ENCODE peak calls at places on chromosomes 13 and 19, in five cellular contexts. One of them, this sample, is unnamed.

GRCh38 chr13:89925107-89925506 is 1422.4 kb upstream of the MIR17HG start:
- DNase-seq in CD4-positive, alpha-beta memory T cell: no peak
- DNase-seq in AG04450: no peak
- DNase-seq in cardiac muscle cell: peak; percentile 58
- DNase-seq in right atrium auricular region: no peak
- DNase-seq in this sample: no peak

GRCh38 chr19:49347835-49348234 is 12.6 kb downstream of the CD37 start:
- DNase-seq in CD4-positive, alpha-beta memory T cell: no peak
- DNase-seq in cardiac muscle cell: peak; percentile 55
- DNase-seq in AG04450: no peak
- DNase-seq in right atrium auricular region: no peak
- DNase-seq in this sample: no peak

GRCh38 chr13:52665325-52665724 is 12.7 kb downstream of the SUGT1 start:
- DNase-seq in right atrium auricular region: no peak
- DNase-seq in cardiac muscle cell: peak; percentile 9
- DNase-seq in CD4-positive, alpha-beta memory T cell: peak; percentile 14
- DNase-seq in AG04450: no peak
- DNase-seq in this sample: no peak

GRCh38 chr19:29273000-29273691 is 60.2 kb upstream of the UQCRFS1 start:
- DNase-seq in right atrium auricular region: peak; percentile 32
- DNase-seq in AG04450: no peak
- DNase-seq in cardiac muscle cell: no peak
- DNase-seq in CD4-positive, alpha-beta memory T cell: no peak
- DNase-seq in this sample: no peak

GRCh38 chr19:4059931-4060620 is 6.6 kb downstream of the ZBTB7A start:
- DNase-seq in cardiac muscle cell: no peak
- DNase-seq in AG04450: no peak
- DNase-seq in CD4-positive, alpha-beta memory T cell: peak; percentile 54
- DNase-seq in right atrium auricular region: no peak
- DNase-seq in this sample: no peak

GRCh38 chr19:1651061-1651547 is 1.3 kb downstream of the TCF3 start:
- DNase-seq in CD4-positive, alpha-beta memory T cell: peak; percentile 39
- DNase-seq in AG04450: no peak
- DNase-seq in cardiac muscle cell: peak; percentile 23
- DNase-seq in right atrium auricular region: no peak
- DNase-seq in this sample: no peak

GRCh38 chr13:40060318-40061007 is 405.0 kb downstream of the COG6 start:
- DNase-seq in cardiac muscle cell: no peak
- DNase-seq in AG04450: no peak
- DNase-seq in CD4-positive, alpha-beta memory T cell: no peak
- DNase-seq in right atrium auricular region: no peak
- DNase-seq in this sample: peak; percentile 98

GRCh38 chr13:20828540-20829364 is 55.0 kb upstream of the EEF1AKMT1 start:
- DNase-seq in AG04450: no peak
- DNase-seq in CD4-positive, alpha-beta memory T cell: peak; percentile 65
- DNase-seq in right atrium auricular region: no peak
- DNase-seq in cardiac muscle cell: peak; percentile 63
- DNase-seq in this sample: no peak

GRCh38 chr13:60230593-60230992 is 66.9 kb upstream of the DIAPH3 start:
- DNase-seq in AG04450: no peak
- DNase-seq in CD4-positive, alpha-beta memory T cell: no peak
- DNase-seq in cardiac muscle cell: peak; percentile 84
- DNase-seq in right atrium auricular region: no peak
- DNase-seq in this sample: no peak

GRCh38 chr13:39815345-39816111 is 160.1 kb downstream of the COG6 start:
- DNase-seq in cardiac muscle cell: peak; percentile 6
- DNase-seq in AG04450: no peak
- DNase-seq in CD4-positive, alpha-beta memory T cell: no peak
- DNase-seq in right atrium auricular region: no peak
- DNase-seq in this sample: no peak

GRCh38 chr19:14363203-14364097 is 17.8 kb upstream of the ADGRE5 start:
- DNase-seq in AG04450: no peak
- DNase-seq in cardiac muscle cell: peak; percentile 52
- DNase-seq in right atrium auricular region: peak; percentile 67
- DNase-seq in CD4-positive, alpha-beta memory T cell: no peak
- DNase-seq in this sample: no peak

GRCh38 chr13:28537149-28537548 is 42.2 kb upstream of the FLT1 start:
- DNase-seq in cardiac muscle cell: no peak
- DNase-seq in CD4-positive, alpha-beta memory T cell: no peak
- DNase-seq in right atrium auricular region: no peak
- DNase-seq in AG04450: no peak
- DNase-seq in this sample: peak; percentile 16

GRCh38 chr19:58166708-58167280 is 16.1 kb upstream of the ZNF274 start:
- DNase-seq in AG04450: no peak
- DNase-seq in CD4-positive, alpha-beta memory T cell: no peak
- DNase-seq in right atrium auricular region: no peak
- DNase-seq in cardiac muscle cell: no peak
- DNase-seq in this sample: no peak

GRCh38 chr13:30111810-30112209 is 195.5 kb downstream of the KATNAL1 start:
- DNase-seq in CD4-positive, alpha-beta memory T cell: no peak
- DNase-seq in AG04450: no peak
- DNase-seq in right atrium auricular region: no peak
- DNase-seq in cardiac muscle cell: no peak
- DNase-seq in this sample: no peak

GRCh38 chr19:13038306-13039210 is 43.3 kb downstream of the NFIX start:
- DNase-seq in CD4-positive, alpha-beta memory T cell: no peak
- DNase-seq in cardiac muscle cell: no peak
- DNase-seq in right atrium auricular region: no peak
- DNase-seq in AG04450: no peak
- DNase-seq in this sample: no peak

GRCh38 chr13:71864981-71865857 is 1.8 kb downstream of the DACH1 start:
- DNase-seq in right atrium auricular region: no peak
- DNase-seq in CD4-positive, alpha-beta memory T cell: no peak
- DNase-seq in cardiac muscle cell: peak; percentile 51
- DNase-seq in AG04450: no peak
- DNase-seq in this sample: no peak

GRCh38 chr13:49258097-49258796 is 10.5 kb downstream of the CDADC1 start:
- DNase-seq in right atrium auricular region: no peak
- DNase-seq in AG04450: no peak
- DNase-seq in cardiac muscle cell: no peak
- DNase-seq in CD4-positive, alpha-beta memory T cell: peak; percentile 31
- DNase-seq in this sample: no peak
- H3K27ac ChIP-seq in right atrium auricular region: no peak overlapping the region
- H3K27ac ChIP-seq in AG04450: no peak overlapping the region
- H3K27ac ChIP-seq in cardiac muscle cell: no peak overlapping the region
- H3K27ac ChIP-seq in CD4-positive, alpha-beta memory T cell: peak overlapping the region; percentile 63
- H3K27ac ChIP-seq in this sample: no peak overlapping the region

GRCh38 chr19:16327131-16327450 is 2.5 kb downstream of the KLF2 start:
- DNase-seq in cardiac muscle cell: no peak
- DNase-seq in CD4-positive, alpha-beta memory T cell: no peak
- DNase-seq in right atrium auricular region: no peak
- DNase-seq in AG04450: no peak
- DNase-seq in this sample: no peak
- H3K27ac ChIP-seq in cardiac muscle cell: no peak overlapping the region
- H3K27ac ChIP-seq in CD4-positive, alpha-beta memory T cell: peak overlapping the region; percentile 83
- H3K27ac ChIP-seq in right atrium auricular region: peak overlapping the region; percentile 93
- H3K27ac ChIP-seq in AG04450: no peak overlapping the region
- H3K27ac ChIP-seq in this sample: no peak overlapping the region

DNA sequence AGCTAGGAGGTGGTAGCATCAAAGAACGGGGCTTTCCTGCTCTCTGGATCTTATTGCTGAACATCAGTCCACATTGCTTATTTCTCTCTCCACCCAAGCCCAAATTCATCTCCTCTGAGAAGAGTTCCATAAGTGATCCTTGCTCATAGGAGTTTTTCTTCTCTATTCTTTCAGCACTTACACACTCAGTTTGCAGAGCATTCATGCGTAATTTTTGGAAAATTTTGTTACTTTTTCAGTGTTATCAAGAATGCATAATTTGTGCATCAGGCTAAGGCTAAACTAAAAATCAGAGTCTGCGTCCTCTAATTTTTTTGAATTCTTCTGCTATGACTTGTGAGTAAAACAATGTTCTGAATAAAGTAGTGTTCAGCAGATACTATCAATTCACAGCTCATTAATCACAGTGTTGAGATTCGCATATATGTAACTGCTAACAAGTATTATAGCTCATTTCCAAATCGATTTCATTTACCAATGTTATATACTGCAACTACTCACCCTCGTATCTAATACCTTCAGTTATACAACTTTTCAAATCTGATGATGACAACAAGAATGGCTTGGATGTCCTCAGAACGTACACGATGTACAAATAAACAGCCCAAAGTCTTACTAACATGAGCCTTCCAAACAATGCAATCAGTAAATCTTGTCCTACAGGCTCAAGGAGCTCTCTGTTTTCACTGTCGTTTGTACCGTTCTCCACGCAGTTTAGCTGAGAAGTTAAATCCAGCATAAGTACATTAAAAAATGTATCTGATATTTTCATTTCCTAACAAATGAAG is 36.3 kb upstream of the STARD13 start:
- DNase-seq in cardiac muscle cell: no peak
- DNase-seq in AG04450: no peak
- DNase-seq in right atrium auricular region: no peak
- DNase-seq in CD4-positive, alpha-beta memory T cell: no peak
- DNase-seq in this sample: no peak
- H3K27ac ChIP-seq in cardiac muscle cell: no peak overlapping the region
- H3K27ac ChIP-seq in AG04450: peak overlapping the region; percentile 88
- H3K27ac ChIP-seq in right atrium auricular region: peak overlapping the region; percentile 62
- H3K27ac ChIP-seq in CD4-positive, alpha-beta memory T cell: no peak overlapping the region
- H3K27ac ChIP-seq in this sample: no peak overlapping the region

DNA sequence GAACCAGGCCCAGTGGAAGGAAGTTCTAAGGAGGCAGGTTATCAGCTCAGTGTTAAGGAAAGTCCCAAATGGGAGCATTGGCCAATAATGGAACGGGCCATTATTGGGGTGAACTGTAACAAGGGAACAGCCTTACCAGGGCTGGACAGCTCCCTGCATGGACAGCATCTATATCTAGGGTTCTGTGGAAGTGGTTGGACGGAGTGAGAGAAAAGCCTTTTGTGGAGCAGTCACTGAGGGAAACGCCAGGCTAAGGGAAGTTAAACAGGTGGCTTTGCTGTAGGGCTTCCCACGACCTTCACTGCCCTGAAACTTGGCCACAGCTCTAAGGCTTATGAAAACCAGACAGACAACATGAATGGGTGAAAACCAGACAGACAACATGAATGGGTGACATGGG is 17.0 kb downstream of the POU2F2 start:
- DNase-seq in right atrium auricular region: no peak
- DNase-seq in cardiac muscle cell: peak; percentile 64
- DNase-seq in CD4-positive, alpha-beta memory T cell: no peak
- DNase-seq in AG04450: no peak
- DNase-seq in this sample: no peak
- H3K27ac ChIP-seq in right atrium auricular region: no peak overlapping the region
- H3K27ac ChIP-seq in cardiac muscle cell: no peak overlapping the region
- H3K27ac ChIP-seq in CD4-positive, alpha-beta memory T cell: no peak overlapping the region
- H3K27ac ChIP-seq in AG04450: no peak overlapping the region
- H3K27ac ChIP-seq in this sample: peak overlapping the region; percentile 100